ENCODE peak calls at places on chromosome 19, in nine cellular contexts. One of them, this sample, is unnamed.

GRCh38 chr19:40709817-40710216 is 6.9 kb downstream of the COQ8B start:
- DNase-seq in brain microvascular endothelial cell: no peak
- DNase-seq in hepatocyte: no peak
- DNase-seq in GM23248: no peak
- DNase-seq in left ventricle myocardium inferior: no peak
- DNase-seq in cardiac fibroblast: no peak
- DNase-seq in caudate nucleus: no peak
- DNase-seq in NCI-H1105 treated with DMSO at 0.1 percent for 48 hours: no peak
- DNase-seq in endothelial cell of umbilical vein: no peak
- DNase-seq in this sample: no peak

GRCh38 chr19:46076951-46077814 is 36.4 kb upstream of the IGFL4 start:
- DNase-seq in GM23248: peak
- DNase-seq in caudate nucleus: no peak
- DNase-seq in NCI-H1105 treated with DMSO at 0.1 percent for 48 hours: peak
- DNase-seq in left ventricle myocardium inferior: no peak
- DNase-seq in hepatocyte: peak
- DNase-seq in cardiac fibroblast: peak
- DNase-seq in endothelial cell of umbilical vein: peak
- DNase-seq in brain microvascular endothelial cell: peak
- DNase-seq in this sample: peak

GRCh38 chr19:50333737-50334617 is 4.8 kb upstream of the KCNC3 start:
- DNase-seq in NCI-H1105 treated with DMSO at 0.1 percent for 48 hours: peak
- DNase-seq in GM23248: peak
- DNase-seq in cardiac fibroblast: no peak
- DNase-seq in brain microvascular endothelial cell: no peak
- DNase-seq in hepatocyte: peak
- DNase-seq in left ventricle myocardium inferior: peak
- DNase-seq in caudate nucleus: peak
- DNase-seq in endothelial cell of umbilical vein: no peak
- DNase-seq in this sample: peak

GRCh38 chr19:30719189-30719990 is 347.2 kb downstream of the ZNF536 start:
- DNase-seq in cardiac fibroblast: peak
- DNase-seq in caudate nucleus: peak
- DNase-seq in GM23248: peak
- DNase-seq in brain microvascular endothelial cell: no peak
- DNase-seq in endothelial cell of umbilical vein: no peak
- DNase-seq in NCI-H1105 treated with DMSO at 0.1 percent for 48 hours: peak
- DNase-seq in left ventricle myocardium inferior: peak
- DNase-seq in hepatocyte: peak
- DNase-seq in this sample: peak

GRCh38 chr19:8831832-8832131 is 322 bp downstream of the ZNF558 start:
- DNase-seq in GM23248: no peak
- DNase-seq in cardiac fibroblast: no peak
- DNase-seq in left ventricle myocardium inferior: no peak
- DNase-seq in hepatocyte: no peak
- DNase-seq in NCI-H1105 treated with DMSO at 0.1 percent for 48 hours: no peak
- DNase-seq in endothelial cell of umbilical vein: no peak
- DNase-seq in brain microvascular endothelial cell: no peak
- DNase-seq in caudate nucleus: no peak
- DNase-seq in this sample: no peak

GRCh38 chr19:42634409-42635232 is 39.9 kb upstream of the CEACAM8 start:
- DNase-seq in NCI-H1105 treated with DMSO at 0.1 percent for 48 hours: peak
- DNase-seq in hepatocyte: no peak
- DNase-seq in GM23248: peak
- DNase-seq in brain microvascular endothelial cell: peak
- DNase-seq in cardiac fibroblast: peak
- DNase-seq in left ventricle myocardium inferior: no peak
- DNase-seq in endothelial cell of umbilical vein: peak
- DNase-seq in caudate nucleus: no peak
- DNase-seq in this sample: no peak

GRCh38 chr19:24074720-24075119 is 12.3 kb upstream of the ZNF254 start:
- DNase-seq in cardiac fibroblast: no peak
- DNase-seq in GM23248: peak
- DNase-seq in endothelial cell of umbilical vein: no peak
- DNase-seq in hepatocyte: no peak
- DNase-seq in brain microvascular endothelial cell: peak
- DNase-seq in left ventricle myocardium inferior: no peak
- DNase-seq in NCI-H1105 treated with DMSO at 0.1 percent for 48 hours: no peak
- DNase-seq in caudate nucleus: no peak
- DNase-seq in this sample: peak

GRCh38 chr19:18109731-18110671 is 12.4 kb downstream of the MAST3 start:
- DNase-seq in GM23248: peak
- DNase-seq in left ventricle myocardium inferior: peak
- DNase-seq in brain microvascular endothelial cell: no peak
- DNase-seq in endothelial cell of umbilical vein: no peak
- DNase-seq in hepatocyte: peak
- DNase-seq in cardiac fibroblast: no peak
- DNase-seq in NCI-H1105 treated with DMSO at 0.1 percent for 48 hours: peak
- DNase-seq in caudate nucleus: no peak
- DNase-seq in this sample: peak

GRCh38 chr19:7083076-7083956 is 13.8 kb downstream of the ZNF557 start:
- DNase-seq in brain microvascular endothelial cell: peak
- DNase-seq in caudate nucleus: no peak
- DNase-seq in NCI-H1105 treated with DMSO at 0.1 percent for 48 hours: no peak
- DNase-seq in endothelial cell of umbilical vein: peak
- DNase-seq in hepatocyte: no peak
- DNase-seq in left ventricle myocardium inferior: no peak
- DNase-seq in cardiac fibroblast: peak
- DNase-seq in GM23248: peak
- DNase-seq in this sample: no peak

GRCh38 chr19:2003901-2004300 is 11.6 kb downstream of the BTBD2 start:
- DNase-seq in NCI-H1105 treated with DMSO at 0.1 percent for 48 hours: no peak
- DNase-seq in left ventricle myocardium inferior: no peak
- DNase-seq in endothelial cell of umbilical vein: no peak
- DNase-seq in brain microvascular endothelial cell: no peak
- DNase-seq in GM23248: no peak
- DNase-seq in cardiac fibroblast: no peak
- DNase-seq in caudate nucleus: no peak
- DNase-seq in hepatocyte: no peak
- DNase-seq in this sample: no peak

GRCh38 chr19:6030214-6030507 is 52.2 kb upstream of the RANBP3 start:
- DNase-seq in caudate nucleus: no peak
- DNase-seq in brain microvascular endothelial cell: peak
- DNase-seq in endothelial cell of umbilical vein: no peak
- DNase-seq in left ventricle myocardium inferior: no peak
- DNase-seq in GM23248: peak
- DNase-seq in NCI-H1105 treated with DMSO at 0.1 percent for 48 hours: no peak
- DNase-seq in cardiac fibroblast: peak
- DNase-seq in hepatocyte: no peak
- DNase-seq in this sample: peak

GRCh38 chr19:12785431-12786011 is 5.8 kb upstream of the JUNB start:
- DNase-seq in cardiac fibroblast: no peak
- DNase-seq in caudate nucleus: no peak
- DNase-seq in endothelial cell of umbilical vein: no peak
- DNase-seq in GM23248: peak
- DNase-seq in hepatocyte: no peak
- DNase-seq in brain microvascular endothelial cell: no peak
- DNase-seq in left ventricle myocardium inferior: no peak
- DNase-seq in NCI-H1105 treated with DMSO at 0.1 percent for 48 hours: no peak
- DNase-seq in this sample: no peak

GRCh38 chr19:13103961-13104847 is 1.5 kb upstream of the LYL1 start:
- DNase-seq in left ventricle myocardium inferior: peak
- DNase-seq in GM23248: peak
- DNase-seq in NCI-H1105 treated with DMSO at 0.1 percent for 48 hours: no peak
- DNase-seq in brain microvascular endothelial cell: no peak
- DNase-seq in endothelial cell of umbilical vein: peak
- DNase-seq in cardiac fibroblast: no peak
- DNase-seq in hepatocyte: no peak
- DNase-seq in caudate nucleus: no peak
- DNase-seq in this sample: no peak

GRCh38 chr19:50820086-50820485 is 3.5 kb downstream of the KLK1 start:
- DNase-seq in NCI-H1105 treated with DMSO at 0.1 percent for 48 hours: no peak
- DNase-seq in brain microvascular endothelial cell: no peak
- DNase-seq in left ventricle myocardium inferior: no peak
- DNase-seq in GM23248: no peak
- DNase-seq in hepatocyte: no peak
- DNase-seq in caudate nucleus: no peak
- DNase-seq in endothelial cell of umbilical vein: no peak
- DNase-seq in cardiac fibroblast: no peak
- DNase-seq in this sample: no peak

GRCh38 chr19:5339950-5340636 is 519 bp downstream of the PTPRS start:
- DNase-seq in NCI-H1105 treated with DMSO at 0.1 percent for 48 hours: peak
- DNase-seq in cardiac fibroblast: no peak
- DNase-seq in left ventricle myocardium inferior: no peak
- DNase-seq in endothelial cell of umbilical vein: peak
- DNase-seq in GM23248: peak
- DNase-seq in caudate nucleus: no peak
- DNase-seq in hepatocyte: peak
- DNase-seq in brain microvascular endothelial cell: no peak
- DNase-seq in this sample: no peak

GRCh38 chr19:49434907-49435577 is 6.3 kb downstream of the SLC17A7 start:
- DNase-seq in left ventricle myocardium inferior: no peak
- DNase-seq in caudate nucleus: peak
- DNase-seq in endothelial cell of umbilical vein: no peak
- DNase-seq in GM23248: no peak
- DNase-seq in cardiac fibroblast: no peak
- DNase-seq in hepatocyte: no peak
- DNase-seq in NCI-H1105 treated with DMSO at 0.1 percent for 48 hours: no peak
- DNase-seq in brain microvascular endothelial cell: no peak
- DNase-seq in this sample: no peak

GRCh38 chr19:1168877-1169791 is 4.9 kb downstream of the SBNO2 start:
- DNase-seq in left ventricle myocardium inferior: no peak
- DNase-seq in cardiac fibroblast: peak
- DNase-seq in NCI-H1105 treated with DMSO at 0.1 percent for 48 hours: no peak
- DNase-seq in GM23248: peak
- DNase-seq in brain microvascular endothelial cell: peak
- DNase-seq in hepatocyte: no peak
- DNase-seq in endothelial cell of umbilical vein: no peak
- DNase-seq in caudate nucleus: no peak
- DNase-seq in this sample: peak

GRCh38 chr19:17616961-17617806 is 61.7 kb downstream of the COLGALT1 start:
- DNase-seq in cardiac fibroblast: peak
- DNase-seq in GM23248: peak
- DNase-seq in hepatocyte: peak
- DNase-seq in endothelial cell of umbilical vein: no peak
- DNase-seq in caudate nucleus: no peak
- DNase-seq in left ventricle myocardium inferior: no peak
- DNase-seq in NCI-H1105 treated with DMSO at 0.1 percent for 48 hours: no peak
- DNase-seq in brain microvascular endothelial cell: peak
- DNase-seq in this sample: no peak

GRCh38 chr19:15871570-15871969 is 26.3 kb downstream of the CYP4F2 start:
- DNase-seq in endothelial cell of umbilical vein: no peak
- DNase-seq in cardiac fibroblast: no peak
- DNase-seq in NCI-H1105 treated with DMSO at 0.1 percent for 48 hours: no peak
- DNase-seq in left ventricle myocardium inferior: no peak
- DNase-seq in GM23248: no peak
- DNase-seq in hepatocyte: no peak
- DNase-seq in brain microvascular endothelial cell: no peak
- DNase-seq in caudate nucleus: no peak
- DNase-seq in this sample: no peak

GRCh38 chr19:10699650-10700335 is 1.4 kb upstream of the QTRT1 start:
- DNase-seq in cardiac fibroblast: peak
- DNase-seq in left ventricle myocardium inferior: no peak
- DNase-seq in NCI-H1105 treated with DMSO at 0.1 percent for 48 hours: peak
- DNase-seq in brain microvascular endothelial cell: peak
- DNase-seq in GM23248: peak
- DNase-seq in caudate nucleus: no peak
- DNase-seq in endothelial cell of umbilical vein: peak
- DNase-seq in hepatocyte: peak
- DNase-seq in this sample: peak

GRCh38 chr19:50639121-50640112 is at the start of gene SYT3:
- DNase-seq in caudate nucleus: peak
- DNase-seq in GM23248: peak
- DNase-seq in endothelial cell of umbilical vein: no peak
- DNase-seq in hepatocyte: peak
- DNase-seq in brain microvascular endothelial cell: peak
- DNase-seq in NCI-H1105 treated with DMSO at 0.1 percent for 48 hours: peak
- DNase-seq in cardiac fibroblast: peak
- DNase-seq in left ventricle myocardium inferior: peak
- DNase-seq in this sample: no peak

This sample was measured in sciatic nerve.